ENCODE peak calls at places on chromosome 9, in nine cellular contexts. I is amniotic stem cell; C is M059J; D is A549; Y is activated naive CD4-positive, alpha-beta T cell treated with anti-CD3 and anti-CD28 coated beads, Interleukin-2, amount 10 ng/mL, durations not matched to agents 7 days and 5 days; S is lung; R is ELR; E is foreskin fibroblast; N is stimulated activated CD8-positive, alpha-beta memory T cell treated with anti-CD3 and anti-CD28 coated beads, Interleukin-4, amount 100 ng/mL, for 4 hours. P is an unnamed sample.

GRCh38 chr9:100492952-100493351 is 20.0 kb downstream of the TMEFF1 start:
- DNase-seq in I (no peak), C (peak; percentile 75), D (peak; percentile 20), Y (no peak), S (no peak), R (peak; percentile 57), E (no peak), N (no peak), P (no peak)

GRCh38 chr9:113988951-113989780 is 88.9 kb downstream of the AMBP start:
- DNase-seq in I (no peak), C (no peak), D (no peak), Y (no peak), S (peak; percentile 39), R (no peak), E (no peak), N (no peak), P (no peak)

GRCh38 chr9:104606202-104606601 is 775 bp upstream of the OR13C2 start:
- DNase-seq in I (no peak), C (no peak), D (no peak), Y (no peak), S (no peak), R (no peak), E (no peak), N (no peak), P (no peak)

GRCh38 chr9:133057006-133057405 is 4.8 kb upstream of the CEL start:
- DNase-seq in I (no peak), C (no peak), D (no peak), Y (peak; percentile 67), S (no peak), R (no peak), E (no peak), N (no peak), P (no peak)

GRCh38 chr9:36903541-36904435 is 130.3 kb downstream of the PAX5 start:
- DNase-seq in I (no peak), C (peak; percentile 93), D (peak; percentile 66), Y (no peak), S (peak; percentile 34), R (peak; percentile 85), E (peak; percentile 26), N (no peak), P (no peak)

GRCh38 chr9:93072383-93072795 is 13.9 kb downstream of the SUSD3 start:
- DNase-seq in I (no peak), C (peak; percentile 56), D (no peak), Y (no peak), S (no peak), R (no peak), E (no peak), N (no peak), P (no peak)

GRCh38 chr9:94287877-94288513 is 28.9 kb downstream of the ZNF169 start:
- DNase-seq in I (no peak), C (no peak), D (no peak), Y (no peak), S (no peak), R (no peak), E (no peak), N (no peak), P (no peak)

GRCh38 chr9:137305060-137305787 is 3.2 kb upstream of the NRARP start:
- DNase-seq in I (no peak), C (no peak), D (peak; percentile 70), Y (peak; percentile 84), S (peak; percentile 63), R (no peak), E (peak; percentile 30), N (no peak), P (no peak)

GRCh38 chr9:135572233-135572632 is 10.7 kb downstream of the PAEP start:
- DNase-seq in I (no peak), C (no peak), D (no peak), Y (no peak), S (no peak), R (no peak), E (no peak), N (no peak), P (no peak)

GRCh38 chr9:71562140-71562539 is 206.2 kb downstream of the CEMIP2 start:
- DNase-seq in I (no peak), C (no peak), D (no peak), Y (no peak), S (no peak), R (no peak), E (no peak), N (no peak), P (no peak)

GRCh38 chr9:3794005-3794404 is 268.2 kb upstream of the RFX3 start:
- DNase-seq in I (no peak), C (peak; percentile 55), D (no peak), Y (no peak), S (no peak), R (no peak), E (peak; percentile 23), N (no peak), P (no peak)

GRCh38 chr9:14183001-14183400 is 130.9 kb downstream of the NFIB start:
- DNase-seq in I (no peak), C (no peak), D (no peak), Y (no peak), S (no peak), R (no peak), E (no peak), N (no peak), P (no peak)

GRCh38 chr9:116318463-116319271 is 165.1 kb downstream of the PAPPA start:
- DNase-seq in I (no peak), C (no peak), D (no peak), Y (no peak), S (no peak), R (no peak), E (peak; percentile 83), N (no peak), P (no peak)

P was measured in cerebellar nuclear complex.